ENCODE peak calls at places on chromosomes 7 and 10, in five cellular contexts. W, C, E, N and L are unnamed samples.

GRCh38 chr7:95213809-95214492 is 110.4 kb downstream of the PON1 start:
- DNase-seq in N (no peak), C (no peak), E (peak; percentile 85), W (no peak), L (no peak)

GRCh38 chr10:70433581-70434280 is 7.8 kb downstream of the NODAL start:
- DNase-seq in N (no peak), C (no peak), E (no peak), W (no peak), L (no peak)

GRCh38 chr10:99358101-99358500 is 28.9 kb downstream of the CNNM1 start:
- DNase-seq in N (no peak), E (no peak), C (peak; percentile 78), W (no peak), L (peak; percentile 72)

GRCh38 chr7:7498881-7499280 is 36.8 kb downstream of the COL28A1 start:
- DNase-seq in W (no peak), C (no peak), E (no peak), N (peak; percentile 54), L (no peak)

GRCh38 chr10:126584836-126585235 is 85.7 kb downstream of the C10orf90 start:
- DNase-seq in E (no peak), C (no peak), N (no peak), W (no peak), L (no peak)

GRCh38 chr10:128916339-128916738 is 550.7 kb upstream of the MGMT start:
- DNase-seq in E (no peak), C (no peak), W (no peak), N (no peak), L (no peak)

GRCh38 chr7:155405399-155406318 is 52.3 kb upstream of the EN2 start:
- DNase-seq in C (peak; percentile 50), N (no peak), E (no peak), W (peak; percentile 83), L (peak; percentile 68)

GRCh38 chr7:64888901-64889685 is 14.0 kb upstream of the ZNF273 start:
- DNase-seq in W (no peak), E (peak; percentile 62), N (no peak), C (peak; percentile 53), L (peak; percentile 48)

GRCh38 chr10:35372329-35372728 is 36.0 kb downstream of the CCNY start:
- DNase-seq in W (no peak), C (no peak), N (no peak), E (no peak), L (no peak)

GRCh38 chr10:131773321-131773988 is 127.4 kb upstream of the PPP2R2D start:
- DNase-seq in C (no peak), E (no peak), N (no peak), W (no peak), L (no peak)

GRCh38 chr10:124000792-124001201 is 92.6 kb downstream of the CHST15 start:
- DNase-seq in E (no peak), N (no peak), W (no peak), C (no peak), L (no peak)

GRCh38 chr7:16564909-16565426 is 38.3 kb downstream of the LRRC72 start:
- DNase-seq in N (peak; percentile 32), W (peak; percentile 57), E (no peak), C (peak; percentile 87), L (peak; percentile 75)

GRCh38 chr7:144834516-144835165 is 1.2 kb downstream of the TPK1 start:
- DNase-seq in C (peak; percentile 21), W (no peak), N (peak; percentile 35), E (peak; percentile 54), L (no peak)

GRCh38 chr10:99395750-99396445 is 34.5 kb downstream of the GOT1 start:
- DNase-seq in W (no peak), N (no peak), E (no peak), C (no peak), L (peak; percentile 25)

GRCh38 chr7:159158125-159158887 is 13.6 kb upstream of the VIPR2 start:
- DNase-seq in W (no peak), E (no peak), C (no peak), N (no peak), L (no peak)

GRCh38 chr7:41630741-41631140 is 72.1 kb downstream of the INHBA start:
- DNase-seq in N (no peak), W (no peak), C (peak; percentile 55), E (no peak), L (no peak)

GRCh38 chr7:84939442-84939841 is 247.4 kb downstream of the SEMA3D start:
- DNase-seq in E (no peak), W (no peak), C (no peak), N (no peak), L (no peak)

GRCh38 chr10:42878134-42878820 is 95.7 kb downstream of the BMS1 start:
- DNase-seq in E (no peak), W (no peak), C (no peak), N (no peak), L (no peak)

GRCh38 chr10:34522542-34522941 is 292.6 kb downstream of the PARD3 start:
- DNase-seq in W (no peak), C (peak; percentile 55), E (no peak), N (no peak), L (no peak)

GRCh38 chr10:8800426-8800825 is 745.9 kb downstream of the GATA3 start:
- DNase-seq in W (no peak), N (no peak), E (no peak), C (no peak), L (no peak)

GRCh38 chr7:26856481-26856880 is 7.9 kb downstream of the SKAP2 start:
- DNase-seq in E (no peak), C (no peak), N (no peak), W (no peak), L (no peak)

GRCh38 chr10:118873080-118873737 is 118.4 kb upstream of the CACUL1 start:
- DNase-seq in N (no peak), E (no peak), C (no peak), W (no peak), L (no peak)

GRCh38 chr10:69661414-69662172 is 31.5 kb downstream of the FAM241B start:
- DNase-seq in N (no peak), W (no peak), C (no peak), E (no peak), L (no peak)

GRCh38 chr7:25698709-25699108 is 453.3 kb upstream of the NFE2L3 start:
- DNase-seq in E (no peak), C (no peak), W (no peak), N (no peak), L (no peak)

GRCh38 chr10:51937736-51938135 is 238.3 kb upstream of the CSTF2T start:
- DNase-seq in E (no peak), C (no peak), W (no peak), N (no peak), L (no peak)